ENCODE peak calls at places on chromosomes 6 and 20, in nine cellular contexts. L is heart left ventricle; R is CD4-positive, alpha-beta T cell; U is tibial artery; H is type B pancreatic cell; G is BJ; I is mammary epithelial cell; Z is GM23338; N is lower lobe of right lung. E is an unnamed sample.

GRCh38 chr6:168037856-168038255 is 40.4 kb downstream of the KIF25 start:
- DNase-seq in L (no peak), R (no peak), U (no peak), H (no peak), G (no peak), I (peak; percentile 10), Z (no peak), N (no peak), E (no peak)

GRCh38 chr6:3228046-3228671 is 706 bp upstream of the TUBB2B start:
- DNase-seq in L (no peak), R (no peak), U (no peak), H (peak; percentile 84), G (no peak), I (no peak), Z (peak; percentile 88), N (no peak), E (no peak)

GRCh38 chr6:90217621-90218496 is 78.8 kb downstream of the BACH2 start:
- DNase-seq in L (peak; percentile 69), R (peak; percentile 40), U (no peak), H (peak; percentile 76), G (peak; percentile 34), I (no peak), Z (no peak), N (peak; percentile 66), E (no peak)

GRCh38 chr6:112027942-112028674 is 25.8 kb upstream of the CCN6 start:
- DNase-seq in L (no peak), R (peak; percentile 32), U (no peak), H (no peak), G (no peak), I (peak; percentile 73), Z (no peak), N (no peak), E (peak; percentile 76)

GRCh38 chr6:169391473-169392071 is 137.9 kb upstream of the THBS2 start:
- DNase-seq in L (no peak), R (no peak), U (no peak), H (no peak), G (no peak), I (no peak), Z (no peak), N (no peak), E (no peak)

GRCh38 chr20:56735087-56735642 is 106.1 kb downstream of the TFAP2C start:
- DNase-seq in L (no peak), R (no peak), U (no peak), H (no peak), G (no peak), I (no peak), Z (peak; percentile 34), N (no peak), E (no peak)

GRCh38 chr20:16351415-16351814 is 221.8 kb downstream of the KIF16B start:
- DNase-seq in L (no peak), R (no peak), U (no peak), H (no peak), G (no peak), I (no peak), Z (no peak), N (no peak), E (no peak)

GRCh38 chr20:50680106-50680960 is 11.0 kb downstream of the RIPOR3 start:
- DNase-seq in L (peak; percentile 59), R (no peak), U (no peak), H (no peak), G (no peak), I (no peak), Z (no peak), N (no peak), E (peak; percentile 24)

GRCh38 chr20:54208492-54209044 is 681 bp downstream of the PFDN4 start:
- DNase-seq in L (no peak), R (no peak), U (no peak), H (no peak), G (no peak), I (peak; percentile 65), Z (peak; percentile 45), N (no peak), E (peak; percentile 67)

GRCh38 chr6:32393660-32394420 is 13.1 kb downstream of the BTNL2 start:
- DNase-seq in L (no peak), R (no peak), U (no peak), H (no peak), G (no peak), I (peak; percentile 33), Z (no peak), N (no peak), E (no peak)

GRCh38 chr6:154502564-154502963 is 7.9 kb downstream of the CNKSR3 start:
- DNase-seq in L (no peak), R (no peak), U (no peak), H (no peak), G (no peak), I (no peak), Z (no peak), N (no peak), E (no peak)
- TF ChIP-seq CTCF in L (no peak), R (no peak), U (no peak), H (no peak), G (no peak), I (no peak), Z (no peak), N (no peak), E (no peak)

GRCh38 chr6:160170018-160170680 is 48.5 kb downstream of the SLC22A1 start:
- DNase-seq in L (no peak), R (no peak), U (no peak), H (no peak), G (no peak), I (no peak), Z (no peak), N (no peak), E (no peak)
- TF ChIP-seq CTCF in L (no peak), R (no peak), U (no peak), H (no peak), G (no peak), I (no peak), Z (no peak), N (no peak), E (no peak)

GRCh38 chr6:30213654-30213998 is 420 bp upstream of the TRIM26 start:
- DNase-seq in L (no peak), R (no peak), U (no peak), H (no peak), G (no peak), I (no peak), Z (no peak), N (no peak), E (no peak)
- TF ChIP-seq CTCF in L (no peak), R (no peak), U (no peak), H (no peak), G (no peak), I (no peak), Z (no peak), N (no peak), E (no peak)

GRCh38 chr6:33827546-33828451 is 24.0 kb upstream of the MLN start:
- DNase-seq in L (no peak), R (no peak), U (no peak), H (no peak), G (no peak), I (no peak), Z (no peak), N (peak; percentile 38), E (peak; percentile 44)
- TF ChIP-seq CTCF in L (no peak), R (no peak), U (no peak), H (no peak), G (no peak), I (no peak), Z (no peak), N (no peak), E (no peak)

GRCh38 chr20:25985597-25985996 is 288.9 kb upstream of the ZNF337 start:
- DNase-seq in L (no peak), R (no peak), U (peak; percentile 33), H (no peak), G (no peak), I (no peak), Z (no peak), N (no peak), E (no peak)

GRCh38 chr20:25991051-25991755 is 294.6 kb upstream of the ZNF337 start:
- DNase-seq in L (no peak), R (no peak), U (no peak), H (no peak), G (no peak), I (no peak), Z (no peak), N (no peak), E (no peak)

GRCh38 chr20:25984933-25985332 is 288.3 kb upstream of the ZNF337 start:
- DNase-seq in L (peak; percentile 62), R (peak; percentile 25), U (peak; percentile 82), H (no peak), G (peak; percentile 12), I (no peak), Z (no peak), N (peak; percentile 46), E (peak; percentile 46)

GRCh38 chr20:25989196-25989595 is 292.5 kb upstream of the ZNF337 start:
- DNase-seq in L (no peak), R (no peak), U (no peak), H (no peak), G (no peak), I (no peak), Z (no peak), N (no peak), E (no peak)

DNA sequence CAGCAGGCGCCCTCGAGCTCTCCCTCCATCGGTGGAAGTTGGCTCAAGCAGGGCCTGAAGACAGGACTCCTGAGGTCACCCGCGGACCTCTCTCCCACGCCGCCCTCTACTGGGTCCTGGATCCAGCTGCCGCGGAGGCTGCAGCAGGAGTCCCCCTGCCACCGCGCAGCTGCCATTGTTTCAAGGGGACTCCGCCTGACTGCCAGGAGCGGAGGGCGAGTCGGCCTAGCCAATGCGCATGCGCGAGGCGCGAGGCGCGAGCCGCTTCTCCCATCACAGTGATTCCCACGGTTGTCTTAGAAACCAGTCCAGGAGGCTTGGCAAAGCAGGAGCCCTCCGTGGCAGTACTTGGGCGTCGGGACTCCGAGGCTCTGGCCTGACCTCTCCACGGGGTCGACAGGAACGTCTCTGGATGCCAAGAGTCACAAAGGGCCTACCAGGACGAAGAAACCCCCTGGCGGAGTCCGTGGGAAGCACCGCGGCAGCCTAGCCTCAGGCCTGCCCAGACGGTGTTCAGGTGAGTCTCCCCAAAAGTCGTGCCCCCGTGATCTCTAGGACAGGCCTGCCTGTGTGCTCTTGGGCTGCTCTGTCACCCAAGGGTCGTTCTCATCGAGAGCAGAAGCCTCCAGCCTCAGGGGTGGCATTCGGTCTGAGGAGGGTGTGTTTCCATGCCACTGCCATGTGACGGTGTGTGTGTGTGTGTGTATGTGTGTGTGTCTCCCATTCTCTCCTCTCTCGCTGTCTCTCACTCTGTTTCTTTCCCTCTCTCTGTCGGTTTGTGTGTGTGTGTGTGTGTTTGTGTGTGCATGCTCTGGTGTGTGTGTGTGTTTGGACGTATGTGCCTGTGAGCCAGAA is 290.6 kb upstream of the ZNF337 start:
- DNase-seq in L (peak; percentile 80), R (peak; percentile 42), U (peak; percentile 66), H (no peak), G (no peak), I (peak; percentile 39), Z (peak; percentile 45), N (peak; percentile 53), E (peak; percentile 12)
- TF ChIP-seq CTCF in L (peak; percentile 53), R (peak; percentile 19), U (no peak), H (no peak), G (peak; percentile 46), I (no peak), Z (peak; percentile 46), N (no peak), E (peak; percentile 34)

GRCh38 chr6:73262701-73263569 is at the start of gene KHDC1:
- DNase-seq in L (peak; percentile 76), R (peak; percentile 53), U (peak; percentile 66), H (peak; percentile 72), G (no peak), I (peak; percentile 23), Z (peak; percentile 83), N (peak; percentile 58), E (peak; percentile 53)
- TF ChIP-seq CTCF in L (peak; percentile 4), R (no peak), U (no peak), H (no peak), G (peak; percentile 21), I (peak; percentile 7), Z (no peak), N (no peak), E (peak; percentile 12)

GRCh38 chr6:31083742-31084354 is 28.5 kb downstream of the C6orf15 start:
- DNase-seq in L (no peak), R (peak; percentile 5), U (peak; percentile 75), H (no peak), G (no peak), I (no peak), Z (peak; percentile 84), N (no peak), E (peak; percentile 74)
- TF ChIP-seq CTCF in L (peak; percentile 48), R (no peak), U (peak; percentile 26), H (peak; percentile 62), G (peak; percentile 51), I (no peak), Z (peak; percentile 80), N (peak; percentile 43), E (peak; percentile 44)